ENCODE peak calls at places on chromosome 22, in four cellular contexts. B is body of pancreas, H is spleen, A is esophagus muscularis mucosa. S is an unnamed sample.

GRCh38 chr22:29306175-29306829 is at the start of gene GAS2L1:
- DNase-seq in B (peak; percentile 80), H (peak; percentile 89), A (no peak), S (peak; percentile 82)

GRCh38 chr22:35523167-35523928 is 17.3 kb upstream of the RASD2 start:
- DNase-seq in A (no peak), B (no peak), H (no peak), S (no peak)

GRCh38 chr22:30305519-30305905 is 16.2 kb upstream of the CASTOR1 start:
- DNase-seq in H (peak; percentile 91), B (no peak), A (no peak), S (peak; percentile 70)

GRCh38 chr22:35739076-35739475 is 21.4 kb downstream of the APOL5 start:
- DNase-seq in H (no peak), B (no peak), A (no peak), S (no peak)

GRCh38 chr22:23380911-23381310 is 199.2 kb downstream of the IGLL1 start:
- DNase-seq in A (no peak), B (no peak), H (no peak), S (no peak)

GRCh38 chr22:50177537-50178470 is 7.3 kb downstream of the PANX2 start:
- DNase-seq in H (peak; percentile 81), A (no peak), B (no peak), S (peak; percentile 60)

GRCh38 chr22:37030560-37031281 is 11.2 kb downstream of the MPST start:
- DNase-seq in H (no peak), A (no peak), B (no peak), S (no peak)

GRCh38 chr22:43743131-43743530 is 69.0 kb downstream of the EFCAB6 start:
- DNase-seq in A (no peak), H (no peak), B (no peak), S (no peak)

GRCh38 chr22:22371031-22371541 is 126.5 kb downstream of the VPREB1 start:
- DNase-seq in H (no peak), A (peak; percentile 75), B (no peak), S (peak; percentile 28)

GRCh38 chr22:48422900-48423480 is 1404.7 kb downstream of the BRD1 start:
- DNase-seq in B (no peak), A (no peak), H (no peak), S (no peak)

GRCh38 chr22:48417143-48418070 is 1410.3 kb downstream of the BRD1 start:
- DNase-seq in H (peak; percentile 38), B (no peak), A (no peak), S (peak; percentile 18)

GRCh38 chr22:48414662-48415061 is 1413.0 kb downstream of the BRD1 start:
- DNase-seq in A (no peak), H (no peak), B (no peak), S (no peak)

GRCh38 chr22:48415535-48415934 is 1412.1 kb downstream of the BRD1 start:
- DNase-seq in H (no peak), A (no peak), B (no peak), S (no peak)

DNA sequence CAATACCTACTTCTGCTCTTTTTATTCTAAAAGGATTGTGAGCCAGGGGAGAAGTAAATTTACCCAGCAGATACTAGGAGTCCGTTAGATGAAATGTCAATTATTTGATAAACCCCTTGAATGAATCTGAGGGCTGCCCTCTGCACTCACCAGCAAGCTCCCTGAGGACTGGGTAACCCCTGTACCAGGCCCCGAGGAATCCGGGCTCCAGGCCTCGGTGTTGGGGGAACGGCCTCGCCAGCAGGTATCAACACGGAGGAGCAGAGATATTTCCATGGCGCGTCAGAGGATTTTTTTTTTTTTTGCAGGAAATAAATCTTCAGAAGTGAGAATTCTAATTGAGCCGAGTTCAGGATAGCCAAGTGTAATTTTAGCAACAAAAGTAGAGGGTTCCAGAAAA is 1408.8 kb downstream of the BRD1 start:
- DNase-seq in H (peak; percentile 20), A (no peak), B (no peak), S (no peak)
- TF ChIP-seq POLR2A in H (no peak), A (no peak), B (no peak), S (no peak)

DNA sequence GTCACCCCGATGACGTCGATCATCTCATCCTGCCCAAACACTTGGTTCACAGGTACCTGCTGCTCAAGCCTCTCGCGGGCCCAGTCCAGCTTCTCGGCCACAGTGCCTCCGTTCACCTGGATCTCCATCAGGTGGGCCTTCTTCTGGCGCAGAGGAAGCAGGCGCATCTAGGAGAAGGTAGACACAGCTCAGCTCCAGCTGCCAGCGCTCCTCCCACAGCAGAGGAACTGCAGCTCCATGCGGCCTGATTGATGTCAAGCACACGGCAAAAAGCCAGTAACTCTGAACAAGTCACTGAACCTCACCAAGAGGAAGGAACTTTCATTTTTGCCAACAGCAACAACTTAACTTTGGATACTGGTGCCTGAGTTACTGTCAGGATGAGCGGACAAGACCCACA is 4.0 kb downstream of the RPL3 start:
- DNase-seq in A (no peak), B (no peak), H (no peak), S (no peak)
- TF ChIP-seq POLR2A in A (no peak), B (no peak), H (no peak), S (no peak)

GRCh38 chr22:42617155-42617983 is 2.7 kb upstream of the POLDIP3 start:
- DNase-seq in H (no peak), A (no peak), B (no peak), S (no peak)

GRCh38 chr22:42620084-42620483 is 5.4 kb upstream of the POLDIP3 start:
- DNase-seq in A (no peak), H (no peak), B (no peak), S (no peak)

GRCh38 chr22:42622061-42622710 is 7.5 kb upstream of the POLDIP3 start:
- DNase-seq in H (no peak), B (no peak), A (no peak), S (no peak)

GRCh38 chr22:42621505-42622002 is 6.9 kb upstream of the POLDIP3 start:
- DNase-seq in B (peak; percentile 73), H (peak; percentile 90), A (no peak), S (peak; percentile 81)

GRCh38 chr22:42619261-42620063 is 4.8 kb upstream of the POLDIP3 start:
- DNase-seq in H (no peak), B (no peak), A (no peak), S (peak; percentile 52)
- TF ChIP-seq POLR2A in H (no peak), B (no peak), A (no peak), S (no peak)

DNA sequence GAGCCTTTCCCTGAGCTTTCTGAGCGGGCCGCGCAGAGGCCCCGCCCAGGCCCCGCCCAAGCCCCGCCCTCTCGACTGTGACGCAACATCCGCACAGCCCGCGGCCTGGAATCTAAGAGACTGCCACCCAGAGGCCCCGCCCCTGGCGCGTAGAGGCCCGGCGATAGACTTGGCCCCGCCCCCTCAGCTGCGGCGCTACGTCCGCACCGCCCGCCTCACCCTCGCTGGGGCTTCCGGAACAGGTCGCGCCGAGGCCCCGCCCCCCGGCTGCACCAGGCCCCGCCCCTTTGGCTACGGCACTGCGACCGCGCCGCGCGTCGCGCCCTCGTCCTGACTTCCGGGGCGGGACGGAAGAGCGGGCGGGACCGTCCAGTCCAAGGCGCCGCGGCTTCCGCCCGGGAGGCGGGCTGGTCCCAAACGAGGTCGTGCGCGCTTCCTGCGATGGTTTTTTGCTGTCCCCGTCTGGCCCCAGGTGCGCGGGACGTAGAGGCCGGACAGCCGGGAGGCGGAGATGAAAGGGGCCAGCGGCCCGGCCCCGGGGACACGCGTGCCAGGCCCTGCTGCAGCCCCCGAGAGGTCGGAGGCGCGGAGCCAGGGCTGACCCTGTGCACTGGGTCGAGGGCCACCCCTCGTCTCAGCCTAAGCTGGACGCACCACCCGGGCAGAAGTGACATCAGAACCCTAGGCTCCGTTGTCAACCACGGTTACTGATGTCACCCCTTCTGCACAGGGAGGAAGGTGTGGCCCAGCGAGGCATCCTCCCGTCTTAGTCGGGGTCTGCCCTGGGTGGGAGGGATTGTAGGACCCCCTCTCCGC is 59.0 kb upstream of the WNT7B start:
- DNase-seq in B (peak; percentile 100), A (peak; percentile 100), H (peak; percentile 100), S (peak; percentile 100)
- TF ChIP-seq POLR2A in B (peak; percentile 91), A (peak; percentile 97), H (peak; percentile 79), S (peak; percentile 99)

GRCh38 chr22:42438293-42438650 is 6.1 kb upstream of the NFAM1 start:
- DNase-seq in A (no peak), B (no peak), H (no peak), S (no peak)

GRCh38 chr22:42439021-42439420 is 6.8 kb upstream of the NFAM1 start:
- DNase-seq in A (no peak), H (no peak), B (no peak), S (no peak)

GRCh38 chr22:42440728-42441127 is 8.5 kb upstream of the NFAM1 start:
- DNase-seq in A (no peak), B (no peak), H (no peak), S (no peak)

GRCh38 chr22:42437488-42438292 is 5.5 kb upstream of the NFAM1 start:
- DNase-seq in A (no peak), H (peak; percentile 95), B (peak; percentile 77), S (peak; percentile 58)

GRCh38 chr22:42439821-42440674 is 7.8 kb upstream of the NFAM1 start:
- DNase-seq in A (no peak), B (peak; percentile 28), H (peak; percentile 84), S (no peak)
- TF ChIP-seq POLR2A in A (no peak), B (no peak), H (no peak), S (no peak)

DNA sequence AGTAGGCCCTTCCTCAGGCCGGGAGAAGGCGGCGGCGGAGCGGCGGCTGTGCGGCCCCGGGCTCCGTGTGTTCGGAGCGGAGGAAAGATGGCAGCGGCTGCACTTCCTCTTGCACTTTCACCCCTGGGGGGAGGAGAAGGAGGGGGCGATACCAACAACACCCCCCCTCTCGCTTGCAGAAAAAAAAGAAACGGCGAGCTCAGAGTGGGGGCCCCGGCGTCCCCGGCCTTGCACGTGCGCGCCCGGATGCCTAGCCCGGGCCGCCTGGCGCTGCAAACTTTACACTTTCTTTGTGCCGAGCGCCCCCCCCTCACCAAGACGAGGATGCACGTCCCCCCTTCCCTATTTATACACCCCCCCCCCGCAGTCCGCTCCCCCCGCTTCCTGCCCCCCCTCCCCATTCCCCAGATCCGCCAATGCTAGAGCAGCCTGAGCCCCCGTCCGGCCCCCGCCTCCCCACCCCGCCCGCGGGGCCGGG is at the start of gene PATZ1:
- DNase-seq in H (peak; percentile 93), A (no peak), B (peak; percentile 73), S (peak; percentile 85)
- TF ChIP-seq POLR2A in H (no peak), A (no peak), B (no peak), S (no peak)

GRCh38 chr22:18078329-18079041 is 695 bp downstream of the PEX26 start:
- DNase-seq in A (no peak), H (peak; percentile 92), B (peak; percentile 53), S (no peak)
- TF ChIP-seq POLR2A in A (no peak), H (no peak), B (no peak), S (no peak)

S was measured in ovary.